ENCODE peak calls at places on chromosome 19, in seven cellular contexts. C is PC-9, K is mammary epithelial cell, R is GM23248, Y is PC-3, F is neural progenitor cell, T is H1. X is an unnamed sample.
A peak's percentile ranks its signal among the peaks of the same experiment; 100 is the strongest.

GRCh38 chr19:47376589-47377144 is 27.6 kb downstream of the DHX34 start:
- DNase-seq in C (no peak), K (no peak), R (no peak), Y (no peak), F (no peak), T (no peak), X (no peak)

GRCh38 chr19:47247308-47247990 is 8.9 kb upstream of the CCDC9 start:
- DNase-seq in C (peak; percentile 45), K (peak; percentile 55), R (peak; percentile 81), Y (peak; percentile 74), F (peak; percentile 82), T (no peak), X (peak; percentile 83)

GRCh38 chr19:29293736-29294342 is 80.9 kb upstream of the UQCRFS1 start:
- DNase-seq in C (no peak), K (no peak), R (peak; percentile 48), Y (no peak), F (no peak), T (no peak), X (no peak)

GRCh38 chr19:41373993-41374392 is 2.3 kb upstream of the TMEM91 start:
- DNase-seq in C (no peak), K (peak; percentile 59), R (peak; percentile 85), Y (no peak), F (no peak), T (no peak), X (peak; percentile 96)

GRCh38 chr19:35274323-35274722 is 5.6 kb downstream of the USF2 start:
- DNase-seq in C (no peak), K (no peak), R (no peak), Y (no peak), F (no peak), T (no peak), X (no peak)

GRCh38 chr19:18634612-18635290 is 2.1 kb upstream of the KLHL26 start:
- DNase-seq in C (no peak), K (no peak), R (peak; percentile 61), Y (no peak), F (no peak), T (no peak), X (no peak)

GRCh38 chr19:48342841-48343540 is 17.6 kb downstream of the EMP3 start:
- DNase-seq in C (peak; percentile 44), K (peak; percentile 60), R (peak; percentile 74), Y (peak; percentile 45), F (no peak), T (no peak), X (peak; percentile 47)

GRCh38 chr19:29811125-29812079 is at the start of gene CCNE1:
- DNase-seq in C (peak; percentile 49), K (peak; percentile 83), R (peak; percentile 92), Y (peak; percentile 77), F (peak; percentile 93), T (no peak), X (peak; percentile 91)

GRCh38 chr19:30790048-30790680 is 418.0 kb downstream of the ZNF536 start:
- DNase-seq in C (no peak), K (no peak), R (no peak), Y (no peak), F (no peak), T (no peak), X (no peak)

GRCh38 chr19:11125994-11126685 is 29.4 kb downstream of the SPC24 start:
- DNase-seq in C (peak; percentile 64), K (no peak), R (peak; percentile 84), Y (peak; percentile 87), F (peak; percentile 83), T (no peak), X (peak; percentile 81)

GRCh38 chr19:56671613-56671994 is at the start of gene ZNF835:
- DNase-seq in C (no peak), K (no peak), R (peak; percentile 50), Y (no peak), F (no peak), T (peak; percentile 83), X (peak; percentile 83)

GRCh38 chr19:43643326-43643725 is 3.7 kb upstream of the CADM4 start:
- DNase-seq in C (no peak), K (no peak), R (no peak), Y (no peak), F (no peak), T (no peak), X (no peak)

GRCh38 chr19:18254546-18255500 is 19.4 kb downstream of the IQCN start:
- DNase-seq in C (peak; percentile 84), K (no peak), R (peak; percentile 26), Y (peak; percentile 31), F (no peak), T (no peak), X (no peak)

GRCh38 chr19:7596191-7596937 is 701 bp downstream of the CAMSAP3 start:
- DNase-seq in C (no peak), K (no peak), R (no peak), Y (peak; percentile 13), F (peak; percentile 42), T (no peak), X (no peak)
- TF ChIP-seq EZH2 in C (no peak), K (no peak), R (peak; percentile 70), Y (no peak), F (no peak), T (no peak), X (no peak)

GRCh38 chr19:38384209-38385027 is 3.4 kb downstream of the GGN start:
- DNase-seq in C (no peak), K (peak; percentile 22), R (peak; percentile 49), Y (peak; percentile 19), F (peak; percentile 74), T (no peak), X (no peak)

GRCh38 chr19:38383184-38383583 is 4.7 kb downstream of the GGN start:
- DNase-seq in C (no peak), K (no peak), R (no peak), Y (no peak), F (no peak), T (no peak), X (no peak)

GRCh38 chr19:38383743-38384142 is 4.1 kb downstream of the GGN start:
- DNase-seq in C (no peak), K (no peak), R (no peak), Y (no peak), F (no peak), T (no peak), X (no peak)

GRCh38 chr19:38378866-38379265 is 4.5 kb downstream of the PSMD8 start:
- DNase-seq in C (no peak), K (no peak), R (peak; percentile 58), Y (no peak), F (no peak), T (no peak), X (no peak)

DNA sequence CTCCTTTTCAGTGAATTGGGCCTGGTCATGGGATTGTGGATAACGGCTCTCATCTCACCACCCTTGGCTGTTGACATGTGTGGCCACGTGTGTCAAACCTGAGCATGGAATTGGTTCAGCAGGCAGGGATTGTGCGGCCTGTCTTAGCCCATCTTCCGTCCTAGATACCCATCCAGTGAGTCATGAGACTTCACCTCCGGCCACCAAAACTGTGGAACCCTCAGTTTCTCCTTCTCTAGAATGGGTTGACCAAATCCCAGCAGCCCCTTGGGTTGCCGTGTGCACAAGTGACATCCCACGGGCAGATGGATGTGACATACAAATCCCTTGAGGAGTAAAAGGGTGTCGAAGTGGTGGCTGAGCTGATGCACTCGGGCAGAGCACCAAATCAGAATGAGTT is 6.7 kb downstream of the GGN start:
- DNase-seq in C (no peak), K (no peak), R (no peak), Y (no peak), F (no peak), T (no peak), X (no peak)
- H3K36me3 ChIP-seq in C (peaks cover 40% of the 10 kb centered on the region), K (peaks cover 34% of the 10 kb centered on the region), R (peaks cover 40% of the 10 kb centered on the region), Y (peaks cover 23% of the 10 kb centered on the region), F (no peaks in the 10 kb centered on the region), T (peaks cover 14% of the 10 kb centered on the region), X (peaks cover 71% of the 10 kb centered on the region)

DNA sequence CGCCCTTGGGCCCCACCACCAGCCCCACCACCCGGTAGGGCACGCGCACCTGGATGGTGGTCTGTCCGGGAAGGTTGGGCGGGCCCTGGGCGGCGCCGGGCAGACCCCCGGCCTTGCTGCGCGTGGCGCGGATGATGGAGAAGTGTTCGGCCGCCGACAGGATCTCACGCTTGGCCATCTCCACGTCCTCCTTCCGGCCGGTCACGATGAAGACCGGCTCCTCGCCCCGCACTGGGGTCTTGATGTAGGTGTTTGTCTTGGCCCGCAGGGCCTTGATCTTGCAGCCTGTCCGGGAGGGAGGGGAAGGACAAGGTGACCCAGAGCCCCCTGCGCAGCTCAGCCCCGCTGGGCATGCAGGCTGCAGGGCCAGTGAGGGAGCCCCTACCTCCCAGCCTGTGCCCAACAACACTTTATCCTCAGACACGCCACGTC is 11.5 kb downstream of the MEX3D start:
- DNase-seq in C (no peak), K (no peak), R (no peak), Y (no peak), F (no peak), T (no peak), X (no peak)
- TF ChIP-seq EZH2 in C (no peak), K (no peak), R (no peak), Y (no peak), F (no peak), T (no peak), X (no peak)

DNA sequence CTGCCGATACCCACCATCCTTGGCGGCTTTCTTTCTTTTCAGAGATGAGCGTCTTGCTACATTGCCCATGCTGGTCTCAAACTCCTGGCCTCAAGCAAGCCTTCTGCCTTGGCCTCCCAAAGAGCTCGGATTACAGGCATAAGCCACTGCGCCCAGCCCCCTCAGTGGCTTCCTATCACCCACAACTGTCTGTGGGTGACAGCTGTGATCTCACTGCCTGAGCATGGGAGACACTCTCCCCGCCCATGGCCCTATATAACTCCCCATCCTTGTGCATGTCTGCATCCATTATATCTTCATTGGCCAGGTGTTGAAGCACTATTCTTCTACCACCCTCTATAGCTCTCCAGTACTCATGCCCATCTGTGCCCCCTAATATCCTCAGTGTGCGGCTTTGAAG is 76.2 kb downstream of the PTPRS start:
- DNase-seq in C (no peak), K (no peak), R (no peak), Y (no peak), F (no peak), T (no peak), X (no peak)
- H3K36me3 ChIP-seq in C (no peaks in the 10 kb centered on the region), K (no peaks in the 10 kb centered on the region), R (no peaks in the 10 kb centered on the region), Y (no peaks in the 10 kb centered on the region), F (no peaks in the 10 kb centered on the region), T (peaks cover 4% of the 10 kb centered on the region), X (peaks cover 26% of the 10 kb centered on the region)

GRCh38 chr19:17025361-17025760 is 1.2 kb downstream of the CPAMD8 start:
- DNase-seq in C (peak; percentile 82), K (no peak), R (no peak), Y (no peak), F (no peak), T (no peak), X (no peak)

GRCh38 chr19:17027428-17027816 is 812 bp upstream of the CPAMD8 start:
- DNase-seq in C (no peak), K (no peak), R (no peak), Y (no peak), F (no peak), T (no peak), X (no peak)

GRCh38 chr19:17026706-17027427 is at the start of gene CPAMD8:
- DNase-seq in C (no peak), K (no peak), R (no peak), Y (no peak), F (peak; percentile 70), T (no peak), X (no peak)

GRCh38 chr19:17023805-17024204 is 2.8 kb downstream of the CPAMD8 start:
- DNase-seq in C (no peak), K (no peak), R (no peak), Y (no peak), F (no peak), T (no peak), X (no peak)

GRCh38 chr19:17026041-17026658 is 460 bp downstream of the CPAMD8 start:
- DNase-seq in C (peak; percentile 74), K (no peak), R (no peak), Y (no peak), F (peak; percentile 44), T (no peak), X (no peak)
- TF ChIP-seq EZH2 in C (no peak), K (no peak), R (no peak), Y (peak; percentile 25), F (no peak), T (no peak), X (no peak)

GRCh38 chr19:50007170-50007569 is 18.0 kb downstream of the VRK3 start:
- DNase-seq in C (no peak), K (no peak), R (no peak), Y (no peak), F (no peak), T (no peak), X (no peak)
- H3K36me3 ChIP-seq in C (peaks cover 21% of the 10 kb centered on the region), K (peaks cover 12% of the 10 kb centered on the region), R (peaks cover 8% of the 10 kb centered on the region), Y (peaks cover 46% of the 10 kb centered on the region), F (no peaks in the 10 kb centered on the region), T (peaks cover 3% of the 10 kb centered on the region), X (peaks cover 22% of the 10 kb centered on the region)